ENCODE peak calls at places on chromosomes 11 and 22, in eight cellular contexts. One of them, this sample, is unnamed.
A peak's percentile ranks its signal among the peaks of the same experiment; 100 is the strongest.

GRCh38 chr22:27253541-27253940 is 548.0 kb downstream of the MN1 start:
- DNase-seq in right lobe of liver: no peak
- DNase-seq in GM23338: no peak
- DNase-seq in endodermal cell: no peak
- DNase-seq in cardiac muscle cell: no peak
- DNase-seq in mucosa of descending colon: no peak
- DNase-seq in transverse colon: no peak
- DNase-seq in MM.1S: no peak
- DNase-seq in this sample: no peak

GRCh38 chr11:117037279-117037951 is 60.8 kb downstream of the SIK3 start:
- DNase-seq in right lobe of liver: no peak
- DNase-seq in GM23338: no peak
- DNase-seq in endodermal cell: no peak
- DNase-seq in cardiac muscle cell: no peak
- DNase-seq in mucosa of descending colon: no peak
- DNase-seq in transverse colon: no peak
- DNase-seq in MM.1S: no peak
- DNase-seq in this sample: no peak

GRCh38 chr11:121406291-121406690 is 45.8 kb upstream of the SORL1 start:
- DNase-seq in right lobe of liver: no peak
- DNase-seq in GM23338: peak; percentile 90
- DNase-seq in endodermal cell: peak; percentile 76
- DNase-seq in cardiac muscle cell: no peak
- DNase-seq in mucosa of descending colon: no peak
- DNase-seq in transverse colon: no peak
- DNase-seq in MM.1S: no peak
- DNase-seq in this sample: no peak

GRCh38 chr11:75260396-75260795 is 19.8 kb downstream of the TPBGL start:
- DNase-seq in right lobe of liver: peak; percentile 29
- DNase-seq in GM23338: no peak
- DNase-seq in endodermal cell: peak; percentile 58
- DNase-seq in cardiac muscle cell: no peak
- DNase-seq in mucosa of descending colon: no peak
- DNase-seq in transverse colon: peak; percentile 7
- DNase-seq in MM.1S: no peak
- DNase-seq in this sample: no peak

GRCh38 chr11:112806876-112807275 is 154.3 kb upstream of the NCAM1 start:
- DNase-seq in right lobe of liver: no peak
- DNase-seq in GM23338: no peak
- DNase-seq in endodermal cell: no peak
- DNase-seq in cardiac muscle cell: peak; percentile 27
- DNase-seq in mucosa of descending colon: no peak
- DNase-seq in transverse colon: no peak
- DNase-seq in MM.1S: no peak
- DNase-seq in this sample: no peak

GRCh38 chr11:78576549-78577097 is 2.0 kb upstream of the NARS2 start:
- DNase-seq in right lobe of liver: no peak
- DNase-seq in GM23338: no peak
- DNase-seq in endodermal cell: no peak
- DNase-seq in cardiac muscle cell: no peak
- DNase-seq in mucosa of descending colon: no peak
- DNase-seq in transverse colon: no peak
- DNase-seq in MM.1S: no peak
- DNase-seq in this sample: no peak

GRCh38 chr22:39514373-39514973 is 5.9 kb upstream of the ATF4 start:
- DNase-seq in right lobe of liver: peak; percentile 56
- DNase-seq in GM23338: peak; percentile 81
- DNase-seq in endodermal cell: peak; percentile 89
- DNase-seq in cardiac muscle cell: peak; percentile 58
- DNase-seq in mucosa of descending colon: peak; percentile 89
- DNase-seq in transverse colon: peak; percentile 57
- DNase-seq in MM.1S: no peak
- DNase-seq in this sample: peak; percentile 44

GRCh38 chr11:7571640-7572000 is 57.8 kb downstream of the PPFIBP2 start:
- DNase-seq in right lobe of liver: peak; percentile 66
- DNase-seq in GM23338: peak; percentile 92
- DNase-seq in endodermal cell: peak; percentile 97
- DNase-seq in cardiac muscle cell: peak; percentile 77
- DNase-seq in mucosa of descending colon: peak; percentile 89
- DNase-seq in transverse colon: peak; percentile 82
- DNase-seq in MM.1S: peak; percentile 19
- DNase-seq in this sample: no peak

GRCh38 chr11:47248664-47249377 is at the start of gene ACP2:
- DNase-seq in right lobe of liver: peak; percentile 93
- DNase-seq in GM23338: peak; percentile 96
- DNase-seq in endodermal cell: peak; percentile 90
- DNase-seq in cardiac muscle cell: peak; percentile 93
- DNase-seq in mucosa of descending colon: peak; percentile 90
- DNase-seq in transverse colon: peak; percentile 91
- DNase-seq in MM.1S: peak; percentile 90
- DNase-seq in this sample: peak; percentile 90

GRCh38 chr11:47249378-47249715 is 733 bp upstream of the ACP2 start:
- DNase-seq in right lobe of liver: no peak
- DNase-seq in GM23338: no peak
- DNase-seq in endodermal cell: no peak
- DNase-seq in cardiac muscle cell: no peak
- DNase-seq in mucosa of descending colon: no peak
- DNase-seq in transverse colon: no peak
- DNase-seq in MM.1S: no peak
- DNase-seq in this sample: no peak

GRCh38 chr11:47248304-47248663 is 330 bp downstream of the ACP2 start:
- DNase-seq in right lobe of liver: no peak
- DNase-seq in GM23338: no peak
- DNase-seq in endodermal cell: no peak
- DNase-seq in cardiac muscle cell: no peak
- DNase-seq in mucosa of descending colon: no peak
- DNase-seq in transverse colon: no peak
- DNase-seq in MM.1S: peak; percentile 12
- DNase-seq in this sample: no peak

GRCh38 chr11:47245586-47246357 is 2.8 kb downstream of the ACP2 start:
- DNase-seq in right lobe of liver: peak; percentile 87
- DNase-seq in GM23338: no peak
- DNase-seq in endodermal cell: no peak
- DNase-seq in cardiac muscle cell: no peak
- DNase-seq in mucosa of descending colon: no peak
- DNase-seq in transverse colon: no peak
- DNase-seq in MM.1S: no peak
- DNase-seq in this sample: no peak

DNA sequence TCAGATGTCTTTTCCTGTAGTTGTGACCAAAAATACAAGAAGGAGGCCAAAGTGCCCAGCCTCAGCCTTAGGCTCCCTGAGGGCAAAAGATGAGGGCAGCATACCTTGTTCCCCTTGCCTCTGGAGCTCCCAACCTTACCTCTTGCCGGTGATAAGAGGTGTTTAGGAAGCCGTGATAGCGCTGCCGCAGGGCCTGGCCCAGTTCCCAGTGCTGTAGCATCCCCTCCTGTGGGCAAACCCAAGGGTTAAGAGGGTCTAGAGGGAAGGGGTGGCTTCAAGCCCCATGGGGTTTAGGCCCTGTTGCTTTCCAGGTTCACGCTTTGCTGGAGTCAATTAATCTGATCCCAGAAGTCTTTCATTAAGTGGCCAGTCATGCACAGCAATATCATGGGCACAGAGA is 1.1 kb downstream of the ACP2 start:
- DNase-seq in right lobe of liver: no peak
- DNase-seq in GM23338: no peak
- DNase-seq in endodermal cell: no peak
- DNase-seq in cardiac muscle cell: no peak
- DNase-seq in mucosa of descending colon: no peak
- DNase-seq in transverse colon: no peak
- DNase-seq in MM.1S: no peak
- DNase-seq in this sample: no peak
- H3K4me1 ChIP-seq in right lobe of liver: peaks cover 2% of the 10 kb centered on the region
- H3K4me1 ChIP-seq in GM23338: peaks cover 10% of the 10 kb centered on the region
- H3K4me1 ChIP-seq in endodermal cell: peaks cover 2% of the 10 kb centered on the region
- H3K4me1 ChIP-seq in cardiac muscle cell: peaks cover 5% of the 10 kb centered on the region
- H3K4me1 ChIP-seq in mucosa of descending colon: peaks cover 14% of the 10 kb centered on the region
- H3K4me1 ChIP-seq in transverse colon: peaks cover 12% of the 10 kb centered on the region
- H3K4me1 ChIP-seq in MM.1S: peaks cover 9% of the 10 kb centered on the region
- H3K4me1 ChIP-seq in this sample: peaks cover 20% of the 10 kb centered on the region

GRCh38 chr11:64088159-64089026 is 52.7 kb downstream of the FLRT1 start:
- DNase-seq in right lobe of liver: no peak
- DNase-seq in GM23338: peak; percentile 86
- DNase-seq in endodermal cell: peak; percentile 89
- DNase-seq in cardiac muscle cell: peak; percentile 47
- DNase-seq in mucosa of descending colon: no peak
- DNase-seq in transverse colon: no peak
- DNase-seq in MM.1S: no peak
- DNase-seq in this sample: no peak

GRCh38 chr11:64089027-64089360 is 53.3 kb downstream of the FLRT1 start:
- DNase-seq in right lobe of liver: no peak
- DNase-seq in GM23338: no peak
- DNase-seq in endodermal cell: no peak
- DNase-seq in cardiac muscle cell: no peak
- DNase-seq in mucosa of descending colon: no peak
- DNase-seq in transverse colon: peak; percentile 21
- DNase-seq in MM.1S: no peak
- DNase-seq in this sample: no peak

GRCh38 chr11:64089493-64089892 is 53.8 kb downstream of the FLRT1 start:
- DNase-seq in right lobe of liver: no peak
- DNase-seq in GM23338: no peak
- DNase-seq in endodermal cell: no peak
- DNase-seq in cardiac muscle cell: no peak
- DNase-seq in mucosa of descending colon: no peak
- DNase-seq in transverse colon: no peak
- DNase-seq in MM.1S: no peak
- DNase-seq in this sample: no peak

GRCh38 chr11:64090811-64091516 is 55.2 kb downstream of the FLRT1 start:
- DNase-seq in right lobe of liver: no peak
- DNase-seq in GM23338: peak; percentile 33
- DNase-seq in endodermal cell: peak; percentile 68
- DNase-seq in cardiac muscle cell: no peak
- DNase-seq in mucosa of descending colon: no peak
- DNase-seq in transverse colon: no peak
- DNase-seq in MM.1S: no peak
- DNase-seq in this sample: no peak

DNA sequence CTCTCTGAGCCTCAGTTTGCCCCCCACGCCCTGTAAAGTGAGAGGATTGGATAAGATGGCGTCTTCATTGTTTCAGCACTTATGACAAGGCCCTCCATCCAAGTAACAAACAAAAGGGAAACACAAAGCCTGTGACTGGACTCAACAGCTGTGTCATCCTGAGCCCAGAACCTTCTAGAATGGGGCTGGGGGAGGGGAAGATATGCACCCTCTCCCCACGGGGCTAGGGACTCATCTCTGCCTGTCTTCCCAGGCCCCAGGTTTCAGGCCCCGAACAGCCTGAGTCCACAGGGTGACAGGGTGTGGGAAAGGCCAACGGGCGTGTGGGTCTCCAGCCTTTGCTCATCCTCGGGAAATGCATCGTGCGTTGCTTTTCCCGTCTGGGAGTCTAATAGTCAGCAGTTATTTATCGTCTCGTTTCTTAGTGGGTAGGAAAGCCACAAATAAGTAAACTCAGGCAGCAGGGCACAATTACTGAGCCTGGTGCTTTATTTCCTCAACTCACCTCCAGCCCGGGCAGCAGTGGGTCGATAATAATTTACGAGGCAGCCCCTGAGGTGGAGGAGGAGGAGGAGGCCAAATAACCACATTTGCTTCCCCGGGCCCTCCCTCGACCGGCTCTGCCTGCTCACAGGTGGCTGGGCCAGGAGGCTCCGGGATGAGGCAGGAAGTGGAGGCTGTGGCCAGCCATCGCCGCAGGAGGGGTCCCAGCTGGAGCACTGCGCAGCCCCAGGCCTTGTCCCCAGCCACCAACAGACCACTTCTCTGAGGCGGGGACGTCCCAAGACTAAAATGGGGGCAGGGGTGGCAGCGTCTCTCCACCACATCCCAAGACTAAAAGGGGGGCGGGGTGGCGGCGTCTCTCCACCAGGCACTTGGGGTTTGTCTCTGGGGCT is 54.4 kb downstream of the FLRT1 start:
- DNase-seq in right lobe of liver: no peak
- DNase-seq in GM23338: no peak
- DNase-seq in endodermal cell: no peak
- DNase-seq in cardiac muscle cell: no peak
- DNase-seq in mucosa of descending colon: no peak
- DNase-seq in transverse colon: no peak
- DNase-seq in MM.1S: no peak
- DNase-seq in this sample: no peak
- H3K4me1 ChIP-seq in right lobe of liver: no peaks in the 10 kb centered on the region
- H3K4me1 ChIP-seq in GM23338: peaks cover 9% of the 10 kb centered on the region
- H3K4me1 ChIP-seq in endodermal cell: no peaks in the 10 kb centered on the region
- H3K4me1 ChIP-seq in cardiac muscle cell: peaks cover 5% of the 10 kb centered on the region
- H3K4me1 ChIP-seq in mucosa of descending colon: peaks cover 4% of the 10 kb centered on the region
- H3K4me1 ChIP-seq in transverse colon: peaks cover 6% of the 10 kb centered on the region
- H3K4me1 ChIP-seq in MM.1S: no peaks in the 10 kb centered on the region
- H3K4me1 ChIP-seq in this sample: no peaks in the 10 kb centered on the region

GRCh38 chr22:32698926-32699619 is 102.4 kb upstream of the TIMP3 start:
- DNase-seq in right lobe of liver: no peak
- DNase-seq in GM23338: no peak
- DNase-seq in endodermal cell: no peak
- DNase-seq in cardiac muscle cell: no peak
- DNase-seq in mucosa of descending colon: peak; percentile 19
- DNase-seq in transverse colon: peak; percentile 10
- DNase-seq in MM.1S: no peak
- DNase-seq in this sample: no peak
- H3K4me1 ChIP-seq in right lobe of liver: no peaks in the 10 kb centered on the region
- H3K4me1 ChIP-seq in GM23338: no peaks in the 10 kb centered on the region
- H3K4me1 ChIP-seq in endodermal cell: peaks cover 4% of the 10 kb centered on the region
- H3K4me1 ChIP-seq in cardiac muscle cell: no peaks in the 10 kb centered on the region
- H3K4me1 ChIP-seq in mucosa of descending colon: no peaks in the 10 kb centered on the region
- H3K4me1 ChIP-seq in transverse colon: no peaks in the 10 kb centered on the region
- H3K4me1 ChIP-seq in MM.1S: no peaks in the 10 kb centered on the region
- H3K4me1 ChIP-seq in this sample: no peaks in the 10 kb centered on the region

GRCh38 chr11:119192111-119192510 is 6.8 kb downstream of the NHERF4 start:
- DNase-seq in right lobe of liver: no peak
- DNase-seq in GM23338: no peak
- DNase-seq in endodermal cell: no peak
- DNase-seq in cardiac muscle cell: no peak
- DNase-seq in mucosa of descending colon: no peak
- DNase-seq in transverse colon: no peak
- DNase-seq in MM.1S: no peak
- DNase-seq in this sample: no peak

GRCh38 chr11:119195680-119196079 is 10.4 kb downstream of the NHERF4 start:
- DNase-seq in right lobe of liver: no peak
- DNase-seq in GM23338: peak; percentile 96
- DNase-seq in endodermal cell: peak; percentile 97
- DNase-seq in cardiac muscle cell: peak; percentile 58
- DNase-seq in mucosa of descending colon: peak; percentile 67
- DNase-seq in transverse colon: peak; percentile 66
- DNase-seq in MM.1S: no peak
- DNase-seq in this sample: no peak

GRCh38 chr11:119193001-119193400 is 7.7 kb downstream of the NHERF4 start:
- DNase-seq in right lobe of liver: no peak
- DNase-seq in GM23338: no peak
- DNase-seq in endodermal cell: peak; percentile 31
- DNase-seq in cardiac muscle cell: no peak
- DNase-seq in mucosa of descending colon: no peak
- DNase-seq in transverse colon: no peak
- DNase-seq in MM.1S: no peak
- DNase-seq in this sample: no peak

GRCh38 chr11:119194811-119195210 is 9.5 kb downstream of the NHERF4 start:
- DNase-seq in right lobe of liver: no peak
- DNase-seq in GM23338: no peak
- DNase-seq in endodermal cell: no peak
- DNase-seq in cardiac muscle cell: no peak
- DNase-seq in mucosa of descending colon: no peak
- DNase-seq in transverse colon: no peak
- DNase-seq in MM.1S: no peak
- DNase-seq in this sample: no peak

DNA sequence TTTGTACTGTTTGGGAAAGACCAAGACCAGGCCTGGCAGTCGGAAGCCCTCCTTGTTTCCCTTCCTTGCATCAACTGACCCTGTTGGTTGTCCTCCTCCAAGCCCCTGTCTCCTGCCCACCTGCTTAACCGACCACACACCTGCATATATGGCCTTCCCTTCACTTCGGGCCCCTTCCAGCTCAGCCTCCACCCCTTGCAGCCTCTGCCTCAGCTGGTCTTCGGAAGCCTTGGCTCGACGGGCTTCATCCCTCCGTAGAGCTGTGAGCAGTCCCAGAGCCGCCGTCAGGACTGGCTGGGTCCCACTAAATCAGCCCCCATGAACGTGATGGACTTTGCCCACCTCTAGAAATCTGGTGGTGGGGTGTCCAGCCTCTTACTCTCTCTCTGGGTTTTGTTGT is 8.4 kb downstream of the NHERF4 start:
- DNase-seq in right lobe of liver: no peak
- DNase-seq in GM23338: no peak
- DNase-seq in endodermal cell: no peak
- DNase-seq in cardiac muscle cell: no peak
- DNase-seq in mucosa of descending colon: no peak
- DNase-seq in transverse colon: no peak
- DNase-seq in MM.1S: no peak
- DNase-seq in this sample: no peak
- H3K4me1 ChIP-seq in right lobe of liver: no peaks in the 10 kb centered on the region
- H3K4me1 ChIP-seq in GM23338: peaks cover 3% of the 10 kb centered on the region
- H3K4me1 ChIP-seq in endodermal cell: no peaks in the 10 kb centered on the region
- H3K4me1 ChIP-seq in cardiac muscle cell: no peaks in the 10 kb centered on the region
- H3K4me1 ChIP-seq in mucosa of descending colon: peaks cover 9% of the 10 kb centered on the region
- H3K4me1 ChIP-seq in transverse colon: no peaks in the 10 kb centered on the region
- H3K4me1 ChIP-seq in MM.1S: peaks cover 4% of the 10 kb centered on the region
- H3K4me1 ChIP-seq in this sample: no peaks in the 10 kb centered on the region